ENCODE peak calls at places on chromosomes 13 and 19, in seven cellular contexts. N, T, S, E, R, Y and Q are unnamed samples.

GRCh38 chr13:104114111-104114510 is 1047.9 kb upstream of the SLC10A2 start:
- DNase-seq in E (no peak), Y (no peak), S (no peak), N (no peak), T (peak), R (no peak), Q (no peak)

GRCh38 chr19:46513461-46514236 is 18.0 kb upstream of the PNMA8B start:
- DNase-seq in Y (peak), T (peak), N (peak), E (peak), R (peak), S (peak), Q (no peak)

GRCh38 chr19:58406818-58407657 is 1.4 kb upstream of the ZNF584 start:
- DNase-seq in N (peak), T (peak), E (no peak), Y (no peak), R (no peak), S (peak), Q (no peak)

GRCh38 chr19:45294291-45295029 is 28.2 kb downstream of the CKM start:
- DNase-seq in N (peak), Y (no peak), S (no peak), R (no peak), T (no peak), E (no peak), Q (no peak)

GRCh38 chr13:49530452-49530851 is 34.7 kb downstream of the PHF11 start:
- DNase-seq in T (no peak), E (no peak), N (no peak), S (peak), Y (no peak), R (peak), Q (no peak)

GRCh38 chr13:57627663-57628062 is 3.9 kb upstream of the PCDH17 start:
- DNase-seq in T (peak), N (peak), Y (no peak), E (no peak), S (peak), R (peak), Q (no peak)

GRCh38 chr13:112876305-112877000 is 92.6 kb upstream of the MCF2L start:
- DNase-seq in S (no peak), T (no peak), E (no peak), R (no peak), N (no peak), Y (no peak), Q (no peak)

GRCh38 chr13:70043685-70044084 is 63.9 kb upstream of the ATXN8OS start:
- DNase-seq in R (peak), E (no peak), N (no peak), Y (no peak), T (no peak), S (no peak), Q (no peak)

GRCh38 chr19:35843676-35844481 is 8.4 kb downstream of the NPHS1 start:
- DNase-seq in N (peak), S (no peak), T (no peak), E (no peak), R (peak), Y (no peak), Q (no peak)

GRCh38 chr13:74647211-74647610 is 513.0 kb upstream of the KLF12 start:
- DNase-seq in Y (no peak), N (no peak), R (no peak), E (no peak), T (no peak), S (no peak), Q (no peak)

GRCh38 chr19:48195106-48195830 is 24.8 kb downstream of the ZSWIM9 start:
- DNase-seq in R (no peak), E (no peak), N (no peak), T (no peak), Y (no peak), S (no peak), Q (no peak)

GRCh38 chr13:44746690-44747089 is 170.6 kb upstream of the TSC22D1 start:
- DNase-seq in E (no peak), N (no peak), T (peak), S (no peak), Y (no peak), R (no peak), Q (no peak)

GRCh38 chr19:30449673-30450072 is 77.5 kb downstream of the ZNF536 start:
- DNase-seq in T (peak), E (no peak), S (no peak), N (no peak), Y (no peak), R (no peak), Q (no peak)

GRCh38 chr13:40440990-40441820 is 225.2 kb downstream of the FOXO1 start:
- DNase-seq in S (no peak), T (peak), E (peak), R (no peak), N (peak), Y (peak), Q (peak)

GRCh38 chr19:1914826-1915341 is 9.7 kb downstream of the ADAT3 start:
- DNase-seq in S (no peak), R (no peak), Y (no peak), E (no peak), T (no peak), N (no peak), Q (no peak)

GRCh38 chr19:49116544-49116943 is 2.4 kb downstream of the LIN7B start:
- DNase-seq in N (no peak), Y (no peak), S (no peak), E (no peak), T (no peak), R (no peak), Q (no peak)

GRCh38 chr13:42524487-42525034 is 49.4 kb upstream of the TNFSF11 start:
- DNase-seq in S (no peak), T (peak), R (no peak), N (peak), E (no peak), Y (peak), Q (no peak)

GRCh38 chr13:112131740-112132113 is 64.8 kb downstream of the SOX1 start:
- DNase-seq in T (no peak), S (no peak), R (no peak), N (no peak), Y (no peak), E (no peak), Q (no peak)

GRCh38 chr13:30895773-30896172 is 10.3 kb upstream of the MEDAG start:
- DNase-seq in R (no peak), N (peak), E (peak), S (no peak), T (peak), Y (no peak), Q (no peak)

GRCh38 chr13:109764474-109765292 is 21.7 kb downstream of the IRS2 start:
- DNase-seq in T (peak), Y (no peak), N (peak), R (no peak), S (no peak), E (no peak), Q (no peak)
- TF ChIP-seq CTCF in T (peak), Y (no peak), N (peak), R (no peak), S (no peak), E (no peak), Q (no peak)

DNA sequence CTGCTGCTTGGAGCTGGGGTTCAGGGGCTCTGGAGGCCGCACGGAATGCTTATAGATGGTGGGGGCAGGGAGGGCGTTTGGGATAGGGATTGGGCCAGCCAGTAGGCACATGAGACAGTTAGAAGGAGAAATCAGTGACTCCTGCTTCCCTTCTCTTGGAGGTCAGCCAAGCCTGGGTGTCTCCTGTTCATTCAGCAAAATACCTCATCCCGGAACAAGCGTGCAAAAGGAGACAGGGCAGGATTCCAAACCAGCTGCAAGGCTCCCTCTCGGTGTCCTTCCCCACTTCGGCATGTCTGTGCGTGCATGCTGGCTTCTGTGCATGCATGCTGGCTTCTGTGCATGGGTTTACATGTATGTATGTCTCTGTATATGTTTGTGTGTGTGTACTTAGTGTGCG is 37.3 kb upstream of the PEPD start:
- DNase-seq in N (peak), R (no peak), T (peak), S (no peak), E (no peak), Y (no peak), Q (peak)
- H3K4me3 ChIP-seq in N (no peak), R (no peak), T (no peak), S (no peak), E (no peak), Y (no peak), Q (no peak)

GRCh38 chr19:43708716-43709115 is 7.2 kb upstream of the IRGC start:
- DNase-seq in S (no peak), N (no peak), Y (no peak), E (no peak), T (no peak), R (no peak), Q (no peak)
- TF ChIP-seq CTCF in S (no peak), N (no peak), Y (no peak), E (no peak), T (no peak), R (no peak), Q (no peak)

DNA sequence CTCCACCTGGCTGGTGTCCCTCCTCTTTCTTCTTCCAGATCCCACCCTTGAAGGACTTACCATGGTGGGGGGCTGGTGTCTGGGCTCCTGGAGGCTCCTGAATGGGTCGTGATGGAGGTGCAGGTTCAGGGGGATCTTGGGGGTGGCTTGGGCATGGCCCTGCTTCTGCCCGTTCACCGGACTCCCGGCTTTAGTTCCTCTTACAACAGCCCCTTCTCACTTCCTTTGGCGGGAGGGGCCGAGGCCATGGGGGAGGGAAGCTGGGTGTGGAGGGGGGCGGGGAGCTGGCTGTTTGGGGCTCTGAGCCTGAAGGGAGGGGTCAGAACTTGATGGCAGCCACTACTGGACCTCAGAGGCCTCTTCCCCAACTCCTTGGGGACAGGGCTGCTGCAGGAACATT is at the start of gene MYO1F:
- DNase-seq in S (peak), T (no peak), Y (no peak), R (peak), E (no peak), N (no peak), Q (no peak)
- H3K4me3 ChIP-seq in S (peak), T (no peak), Y (peak), R (peak), E (no peak), N (no peak), Q (no peak)

GRCh38 chr13:98888222-98888889 is 89.5 kb downstream of the DOCK9 start:
- DNase-seq in S (no peak), Y (no peak), N (no peak), T (no peak), E (no peak), R (no peak), Q (no peak)
- TF ChIP-seq CTCF in S (no peak), Y (no peak), N (no peak), T (no peak), E (no peak), R (no peak), Q (no peak)

GRCh38 chr13:35818577-35819165 is 312.5 kb downstream of the DCLK1 start:
- DNase-seq in E (no peak), T (peak), S (peak), R (peak), N (peak), Y (no peak), Q (peak)
- H3K4me3 ChIP-seq in E (no peak), T (no peak), S (no peak), R (no peak), N (no peak), Y (no peak), Q (no peak)

DNA sequence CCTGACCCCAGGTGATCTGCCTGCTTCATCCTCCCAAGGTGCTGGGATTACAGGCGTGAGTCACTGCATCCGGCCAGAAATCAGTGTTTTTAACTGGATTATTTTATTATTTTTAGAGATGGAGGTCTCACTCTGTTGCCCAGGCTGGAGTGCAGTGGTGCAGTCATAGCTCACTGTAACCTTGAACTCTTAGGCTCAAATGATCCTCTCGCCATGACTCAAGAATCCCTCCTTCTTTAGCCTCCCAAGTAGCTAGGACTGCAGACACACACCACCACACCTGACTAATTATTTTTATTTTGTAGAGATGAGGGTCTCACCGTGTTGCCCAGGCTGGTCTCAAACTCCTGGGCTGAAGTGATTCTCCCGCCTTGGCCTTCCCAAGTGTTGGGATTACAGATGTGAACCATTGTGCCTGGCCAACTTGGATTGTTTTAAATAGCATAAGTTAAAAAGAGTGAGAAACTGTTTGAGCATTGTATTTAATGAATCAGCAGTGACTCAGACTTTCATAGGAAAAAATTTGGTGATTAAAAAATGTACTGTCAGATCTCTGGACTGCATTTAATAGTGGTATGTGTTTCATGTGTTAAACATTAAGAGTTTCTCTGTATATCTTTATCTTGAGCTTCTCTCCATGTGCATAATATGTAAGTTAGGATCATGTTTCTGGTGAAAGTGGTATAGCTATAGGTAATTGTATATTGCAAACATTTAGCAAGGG is 121.1 kb downstream of the PCCA start:
- DNase-seq in Y (no peak), N (peak), S (no peak), R (no peak), E (no peak), T (peak), Q (no peak)
- TF ChIP-seq CTCF in Y (no peak), N (no peak), S (no peak), R (no peak), E (no peak), T (no peak), Q (no peak)

DNA sequence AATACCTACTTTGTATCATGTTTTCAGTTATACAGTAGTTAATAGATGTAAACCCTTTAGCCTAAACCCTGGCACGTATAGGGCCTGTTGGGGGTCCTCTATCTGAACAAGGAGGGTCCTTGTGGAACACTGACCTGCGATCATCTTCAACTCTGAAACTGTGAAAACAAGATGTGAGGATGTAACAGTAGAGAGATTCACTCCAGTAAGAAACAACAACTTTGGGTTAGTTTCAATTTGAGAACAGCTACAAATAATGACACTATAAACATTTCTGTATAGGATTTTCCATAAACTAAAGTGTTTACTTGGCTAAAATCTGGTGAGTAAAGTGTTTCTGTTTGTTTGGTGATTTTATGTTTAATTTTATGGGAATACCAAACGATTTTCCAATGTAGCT is 2.1 kb downstream of the CLC start:
- DNase-seq in E (no peak), S (no peak), T (no peak), N (no peak), R (no peak), Y (no peak), Q (no peak)
- H3K4me3 ChIP-seq in E (no peak), S (no peak), T (no peak), N (no peak), R (no peak), Y (no peak), Q (no peak)